ENCODE peak calls at places on chromosomes 7 and 10, in ten cellular contexts. One of them, this sample, is unnamed.

GRCh38 chr7:32164341-32164996 is 94.3 kb upstream of the PDE1C start:
- DNase-seq in neural progenitor cell: peak
- DNase-seq in Panc1: no peak
- DNase-seq in bronchial epithelial cell: peak
- DNase-seq in heart left ventricle: peak
- DNase-seq in GM12865: peak
- DNase-seq in cardiac muscle cell: peak
- DNase-seq in IMR-90: peak
- DNase-seq in GM23338: peak
- DNase-seq in HepG2: peak
- DNase-seq in this sample: peak

GRCh38 chr10:60905580-60905979 is 38.4 kb downstream of the RHOBTB1 start:
- DNase-seq in neural progenitor cell: no peak
- DNase-seq in Panc1: no peak
- DNase-seq in bronchial epithelial cell: no peak
- DNase-seq in heart left ventricle: peak
- DNase-seq in GM12865: no peak
- DNase-seq in cardiac muscle cell: peak
- DNase-seq in IMR-90: peak
- DNase-seq in GM23338: no peak
- DNase-seq in HepG2: no peak
- DNase-seq in this sample: no peak

GRCh38 chr7:148058092-148058491 is 532.5 kb upstream of the C7orf33 start:
- DNase-seq in neural progenitor cell: no peak
- DNase-seq in Panc1: no peak
- DNase-seq in bronchial epithelial cell: no peak
- DNase-seq in heart left ventricle: no peak
- DNase-seq in GM12865: no peak
- DNase-seq in cardiac muscle cell: no peak
- DNase-seq in IMR-90: no peak
- DNase-seq in GM23338: no peak
- DNase-seq in HepG2: no peak
- DNase-seq in this sample: no peak

GRCh38 chr10:88499569-88500470 is 83.3 kb downstream of the RNLS start:
- DNase-seq in neural progenitor cell: no peak
- DNase-seq in Panc1: no peak
- DNase-seq in bronchial epithelial cell: peak
- DNase-seq in heart left ventricle: no peak
- DNase-seq in GM12865: no peak
- DNase-seq in cardiac muscle cell: peak
- DNase-seq in IMR-90: peak
- DNase-seq in GM23338: peak
- DNase-seq in HepG2: no peak
- DNase-seq in this sample: no peak

GRCh38 chr7:44898059-44898458 is 12.7 kb upstream of the PURB start:
- DNase-seq in neural progenitor cell: no peak
- DNase-seq in Panc1: no peak
- DNase-seq in bronchial epithelial cell: no peak
- DNase-seq in heart left ventricle: no peak
- DNase-seq in GM12865: no peak
- DNase-seq in cardiac muscle cell: no peak
- DNase-seq in IMR-90: no peak
- DNase-seq in GM23338: no peak
- DNase-seq in HepG2: no peak
- DNase-seq in this sample: no peak

GRCh38 chr10:69766161-69766910 is 35.4 kb upstream of the COL13A1 start:
- DNase-seq in neural progenitor cell: no peak
- DNase-seq in Panc1: no peak
- DNase-seq in bronchial epithelial cell: no peak
- DNase-seq in heart left ventricle: no peak
- DNase-seq in GM12865: no peak
- DNase-seq in cardiac muscle cell: peak
- DNase-seq in IMR-90: no peak
- DNase-seq in GM23338: no peak
- DNase-seq in HepG2: no peak
- DNase-seq in this sample: no peak

GRCh38 chr10:12474727-12475414 is 125.5 kb downstream of the CAMK1D start:
- DNase-seq in neural progenitor cell: no peak
- DNase-seq in Panc1: no peak
- DNase-seq in bronchial epithelial cell: no peak
- DNase-seq in heart left ventricle: no peak
- DNase-seq in GM12865: no peak
- DNase-seq in cardiac muscle cell: no peak
- DNase-seq in IMR-90: no peak
- DNase-seq in GM23338: no peak
- DNase-seq in HepG2: no peak
- DNase-seq in this sample: no peak

GRCh38 chr7:6360841-6361240 is 86.9 kb downstream of the DAGLB start:
- DNase-seq in neural progenitor cell: no peak
- DNase-seq in Panc1: no peak
- DNase-seq in bronchial epithelial cell: no peak
- DNase-seq in heart left ventricle: no peak
- DNase-seq in GM12865: no peak
- DNase-seq in cardiac muscle cell: peak
- DNase-seq in IMR-90: peak
- DNase-seq in GM23338: no peak
- DNase-seq in HepG2: peak
- DNase-seq in this sample: no peak

GRCh38 chr10:124138195-124138882 is 44.9 kb upstream of the CHST15 start:
- DNase-seq in neural progenitor cell: no peak
- DNase-seq in Panc1: no peak
- DNase-seq in bronchial epithelial cell: no peak
- DNase-seq in heart left ventricle: no peak
- DNase-seq in GM12865: no peak
- DNase-seq in cardiac muscle cell: peak
- DNase-seq in IMR-90: no peak
- DNase-seq in GM23338: no peak
- DNase-seq in HepG2: no peak
- DNase-seq in this sample: no peak

GRCh38 chr10:14605231-14605925 is 169.3 kb downstream of the FAM107B start:
- DNase-seq in neural progenitor cell: peak
- DNase-seq in Panc1: no peak
- DNase-seq in bronchial epithelial cell: peak
- DNase-seq in heart left ventricle: no peak
- DNase-seq in GM12865: peak
- DNase-seq in cardiac muscle cell: peak
- DNase-seq in IMR-90: peak
- DNase-seq in GM23338: peak
- DNase-seq in HepG2: peak
- DNase-seq in this sample: no peak

GRCh38 chr7:90401989-90402388 is 1.3 kb upstream of the CLDN12 start:
- DNase-seq in neural progenitor cell: no peak
- DNase-seq in Panc1: no peak
- DNase-seq in bronchial epithelial cell: no peak
- DNase-seq in heart left ventricle: no peak
- DNase-seq in GM12865: no peak
- DNase-seq in cardiac muscle cell: peak
- DNase-seq in IMR-90: peak
- DNase-seq in GM23338: no peak
- DNase-seq in HepG2: no peak
- DNase-seq in this sample: no peak

GRCh38 chr7:101537205-101537604 is 91.9 kb downstream of the MYL10 start:
- DNase-seq in neural progenitor cell: no peak
- DNase-seq in Panc1: no peak
- DNase-seq in bronchial epithelial cell: no peak
- DNase-seq in heart left ventricle: no peak
- DNase-seq in GM12865: no peak
- DNase-seq in cardiac muscle cell: peak
- DNase-seq in IMR-90: peak
- DNase-seq in GM23338: no peak
- DNase-seq in HepG2: peak
- DNase-seq in this sample: no peak

DNA sequence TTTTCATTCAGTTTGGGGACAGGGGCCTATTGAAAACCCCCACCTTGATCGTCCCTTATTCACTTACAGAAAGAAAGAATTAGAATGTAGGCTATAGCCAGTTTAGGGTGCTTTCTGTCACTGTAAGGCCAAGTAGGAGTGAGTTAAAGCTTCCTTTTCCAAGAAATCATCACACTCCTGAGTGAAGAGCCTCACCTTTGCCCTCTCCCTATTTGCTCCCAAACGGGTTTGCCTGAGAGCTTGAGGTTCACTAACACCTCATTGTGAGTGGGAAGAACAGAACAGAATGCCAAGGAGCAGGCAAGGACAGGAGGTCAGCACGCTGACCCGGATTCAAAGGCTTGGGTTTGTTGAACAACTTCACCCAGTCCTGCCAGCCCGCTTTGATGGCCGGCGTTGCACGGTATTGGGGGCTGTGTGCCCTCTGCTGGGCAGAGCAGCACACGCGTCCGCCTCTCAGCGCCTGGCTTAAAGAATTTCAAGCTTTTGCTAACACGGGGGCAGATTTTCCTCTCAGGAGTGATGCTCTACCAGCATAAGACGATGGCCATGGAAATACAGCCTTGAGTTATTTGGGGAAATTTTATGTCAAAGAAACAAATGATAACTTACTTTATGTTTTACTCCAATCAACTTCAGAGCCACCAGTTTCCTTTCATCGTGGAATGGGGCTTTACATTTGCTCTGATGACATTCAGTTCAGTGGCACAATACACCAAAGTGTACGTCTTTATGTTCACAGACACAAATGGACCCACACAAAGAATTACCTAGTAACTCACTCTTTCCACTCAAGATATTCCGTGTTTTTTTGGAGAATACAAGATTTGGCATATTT is 470.0 kb downstream of the SUGCT start:
- DNase-seq in neural progenitor cell: peak
- DNase-seq in Panc1: peak
- DNase-seq in bronchial epithelial cell: peak
- DNase-seq in heart left ventricle: peak
- DNase-seq in GM12865: peak
- DNase-seq in cardiac muscle cell: peak
- DNase-seq in IMR-90: peak
- DNase-seq in GM23338: peak
- DNase-seq in HepG2: peak
- DNase-seq in this sample: no peak
- TF ChIP-seq CTCF in neural progenitor cell: peak
- TF ChIP-seq CTCF in Panc1: peak
- TF ChIP-seq CTCF in bronchial epithelial cell: peak
- TF ChIP-seq CTCF in heart left ventricle: peak
- TF ChIP-seq CTCF in GM12865: peak
- TF ChIP-seq CTCF in cardiac muscle cell: peak
- TF ChIP-seq CTCF in IMR-90: peak
- TF ChIP-seq CTCF in GM23338: peak
- TF ChIP-seq CTCF in HepG2: peak
- TF ChIP-seq CTCF in this sample: peak

GRCh38 chr10:30028006-30028441 is 31.4 kb downstream of the JCAD start:
- DNase-seq in neural progenitor cell: no peak
- DNase-seq in Panc1: no peak
- DNase-seq in bronchial epithelial cell: no peak
- DNase-seq in heart left ventricle: peak
- DNase-seq in GM12865: peak
- DNase-seq in cardiac muscle cell: peak
- DNase-seq in IMR-90: no peak
- DNase-seq in GM23338: no peak
- DNase-seq in HepG2: no peak
- DNase-seq in this sample: peak

GRCh38 chr10:30028452-30029045 is 30.8 kb downstream of the JCAD start:
- DNase-seq in neural progenitor cell: no peak
- DNase-seq in Panc1: no peak
- DNase-seq in bronchial epithelial cell: no peak
- DNase-seq in heart left ventricle: no peak
- DNase-seq in GM12865: no peak
- DNase-seq in cardiac muscle cell: no peak
- DNase-seq in IMR-90: no peak
- DNase-seq in GM23338: no peak
- DNase-seq in HepG2: no peak
- DNase-seq in this sample: no peak

GRCh38 chr10:30026578-30026977 is 32.8 kb downstream of the JCAD start:
- DNase-seq in neural progenitor cell: no peak
- DNase-seq in Panc1: no peak
- DNase-seq in bronchial epithelial cell: no peak
- DNase-seq in heart left ventricle: no peak
- DNase-seq in GM12865: no peak
- DNase-seq in cardiac muscle cell: no peak
- DNase-seq in IMR-90: no peak
- DNase-seq in GM23338: no peak
- DNase-seq in HepG2: no peak
- DNase-seq in this sample: no peak

GRCh38 chr10:30027057-30028005 is 32.1 kb downstream of the JCAD start:
- DNase-seq in neural progenitor cell: no peak
- DNase-seq in Panc1: no peak
- DNase-seq in bronchial epithelial cell: peak
- DNase-seq in heart left ventricle: peak
- DNase-seq in GM12865: peak
- DNase-seq in cardiac muscle cell: no peak
- DNase-seq in IMR-90: no peak
- DNase-seq in GM23338: peak
- DNase-seq in HepG2: no peak
- DNase-seq in this sample: no peak

GRCh38 chr10:30026080-30026479 is 33.3 kb downstream of the JCAD start:
- DNase-seq in neural progenitor cell: no peak
- DNase-seq in Panc1: no peak
- DNase-seq in bronchial epithelial cell: no peak
- DNase-seq in heart left ventricle: no peak
- DNase-seq in GM12865: no peak
- DNase-seq in cardiac muscle cell: no peak
- DNase-seq in IMR-90: no peak
- DNase-seq in GM23338: no peak
- DNase-seq in HepG2: no peak
- DNase-seq in this sample: no peak
- H3K4me3 ChIP-seq in neural progenitor cell: no peak
- H3K4me3 ChIP-seq in Panc1: no peak
- H3K4me3 ChIP-seq in bronchial epithelial cell: no peak
- H3K4me3 ChIP-seq in heart left ventricle: no peak
- H3K4me3 ChIP-seq in GM12865: no peak
- H3K4me3 ChIP-seq in cardiac muscle cell: no peak
- H3K4me3 ChIP-seq in IMR-90: no peak
- H3K4me3 ChIP-seq in GM23338: no peak
- H3K4me3 ChIP-seq in HepG2: no peak
- H3K4me3 ChIP-seq in this sample: no peak

GRCh38 chr10:77251297-77252013 is 386.2 kb downstream of the KCNMA1 start:
- DNase-seq in neural progenitor cell: peak
- DNase-seq in Panc1: no peak
- DNase-seq in bronchial epithelial cell: peak
- DNase-seq in heart left ventricle: no peak
- DNase-seq in GM12865: peak
- DNase-seq in cardiac muscle cell: peak
- DNase-seq in IMR-90: peak
- DNase-seq in GM23338: peak
- DNase-seq in HepG2: peak
- DNase-seq in this sample: peak
- TF ChIP-seq CTCF in neural progenitor cell: peak
- TF ChIP-seq CTCF in Panc1: peak
- TF ChIP-seq CTCF in bronchial epithelial cell: peak
- TF ChIP-seq CTCF in heart left ventricle: peak
- TF ChIP-seq CTCF in GM12865: peak
- TF ChIP-seq CTCF in cardiac muscle cell: peak
- TF ChIP-seq CTCF in IMR-90: peak
- TF ChIP-seq CTCF in GM23338: peak
- TF ChIP-seq CTCF in HepG2: peak
- TF ChIP-seq CTCF in this sample: peak

DNA sequence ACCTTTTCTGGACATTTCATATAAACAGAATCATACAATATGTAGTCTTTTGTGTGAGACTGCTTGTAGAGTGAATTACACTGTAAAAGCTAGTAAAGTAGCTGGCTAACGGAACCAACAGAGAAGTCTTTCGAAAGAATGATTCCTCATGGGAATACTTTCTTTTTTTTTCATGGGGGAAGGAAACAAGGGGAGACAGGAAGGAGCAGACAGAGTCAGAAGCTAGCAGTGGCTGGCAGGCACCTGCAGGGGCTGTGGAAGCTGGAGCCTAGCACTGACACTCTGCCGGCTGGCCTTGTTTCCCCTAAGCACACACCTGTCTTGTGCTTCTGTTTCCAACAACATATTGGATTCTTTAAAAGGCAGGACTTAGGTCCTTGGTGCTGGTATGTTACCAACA is 24.7 kb downstream of the NOD1 start:
- DNase-seq in neural progenitor cell: no peak
- DNase-seq in Panc1: no peak
- DNase-seq in bronchial epithelial cell: no peak
- DNase-seq in heart left ventricle: no peak
- DNase-seq in GM12865: no peak
- DNase-seq in cardiac muscle cell: peak
- DNase-seq in IMR-90: no peak
- DNase-seq in GM23338: no peak
- DNase-seq in HepG2: no peak
- DNase-seq in this sample: no peak
- H3K4me3 ChIP-seq in neural progenitor cell: no peak
- H3K4me3 ChIP-seq in Panc1: no peak
- H3K4me3 ChIP-seq in bronchial epithelial cell: no peak
- H3K4me3 ChIP-seq in heart left ventricle: no peak
- H3K4me3 ChIP-seq in GM12865: no peak
- H3K4me3 ChIP-seq in cardiac muscle cell: no peak
- H3K4me3 ChIP-seq in IMR-90: no peak
- H3K4me3 ChIP-seq in GM23338: no peak
- H3K4me3 ChIP-seq in HepG2: no peak
- H3K4me3 ChIP-seq in this sample: no peak